ENCODE peak calls at places on chromosomes 16 and 17, in six cellular contexts. L is A549, W is SK-N-SH, R is K562, E is H1, X is HCT116. M is an unnamed sample.

GRCh38 chr17:48539177-48539576 is 5.7 kb downstream of the HOXB2 start:
- DNase-seq in L (no peak), W (no peak), R (no peak), E (no peak), X (no peak), M (no peak)

GRCh38 chr17:2172447-2172938 is 117.6 kb downstream of the HIC1 start:
- DNase-seq in L (no peak), W (no peak), R (no peak), E (no peak), X (no peak), M (no peak)

GRCh38 chr17:77352441-77352840 is 211.7 kb downstream of the SEC14L1 start:
- DNase-seq in L (no peak), W (no peak), R (no peak), E (no peak), X (no peak), M (no peak)

GRCh38 chr17:6361733-6362132 is 73.2 kb downstream of the AIPL1 start:
- DNase-seq in L (peak; percentile 35), W (peak; percentile 42), R (peak; percentile 38), E (no peak), X (peak; percentile 24), M (no peak)

GRCh38 chr16:17275076-17275732 is 195.6 kb downstream of the XYLT1 start:
- DNase-seq in L (peak; percentile 9), W (no peak), R (no peak), E (no peak), X (peak; percentile 68), M (no peak)

GRCh38 chr16:4601317-4602186 is 13.1 kb downstream of the UBALD1 start:
- DNase-seq in L (no peak), W (peak; percentile 36), R (no peak), E (no peak), X (no peak), M (no peak)

GRCh38 chr16:57889522-57889921 is 81.4 kb downstream of the CNGB1 start:
- DNase-seq in L (no peak), W (no peak), R (no peak), E (no peak), X (no peak), M (no peak)

GRCh38 chr17:42698736-42699414 is 16.5 kb downstream of the CNTNAP1 start:
- DNase-seq in L (no peak), W (peak; percentile 32), R (peak; percentile 99), E (no peak), X (no peak), M (peak; percentile 18)

GRCh38 chr16:19883296-19883951 is 1.2 kb downstream of the GPRC5B start:
- DNase-seq in L (no peak), W (peak; percentile 60), R (peak; percentile 38), E (no peak), X (no peak), M (peak; percentile 22)

GRCh38 chr16:88462396-88462795 is 9.3 kb downstream of the ZFPM1 start:
- DNase-seq in L (no peak), W (no peak), R (no peak), E (no peak), X (no peak), M (no peak)

GRCh38 chr17:13031718-13032350 is 14.0 kb upstream of the ELAC2 start:
- DNase-seq in L (peak; percentile 52), W (peak; percentile 48), R (peak; percentile 62), E (no peak), X (peak; percentile 45), M (peak; percentile 69)

GRCh38 chr16:2856061-2856670 is 1.8 kb downstream of the PRSS22 start:
- DNase-seq in L (no peak), W (peak; percentile 81), R (peak; percentile 80), E (no peak), X (no peak), M (no peak)

GRCh38 chr16:2371421-2371820 is 30.9 kb upstream of the ABCA3 start:
- DNase-seq in L (no peak), W (no peak), R (no peak), E (no peak), X (no peak), M (no peak)

GRCh38 chr17:74271902-74272563 is 2.0 kb upstream of the DNAI2 start:
- DNase-seq in L (no peak), W (no peak), R (no peak), E (no peak), X (no peak), M (no peak)

GRCh38 chr17:77965354-77965753 is 6.9 kb downstream of the TNRC6C start:
- DNase-seq in L (no peak), W (no peak), R (no peak), E (no peak), X (no peak), M (no peak)

GRCh38 chr16:66159987-66160386 is 206.5 kb upstream of the CDH5 start:
- DNase-seq in L (no peak), W (no peak), R (no peak), E (no peak), X (no peak), M (no peak)

GRCh38 chr16:56477096-56477878 is 25.9 kb downstream of the OGFOD1 start:
- DNase-seq in L (peak; percentile 10), W (no peak), R (peak; percentile 21), E (no peak), X (peak; percentile 46), M (peak; percentile 79)

GRCh38 chr16:75017670-75018525 is 19.1 kb downstream of the ZNRF1 start:
- DNase-seq in L (no peak), W (no peak), R (no peak), E (no peak), X (no peak), M (no peak)

GRCh38 chr17:30332057-30332542 is 1.8 kb downstream of the TMIGD1 start:
- DNase-seq in L (no peak), W (no peak), R (no peak), E (no peak), X (no peak), M (peak; percentile 69)

GRCh38 chr16:28935924-28936783 is 4.4 kb downstream of the CD19 start:
- DNase-seq in L (peak; percentile 68), W (peak; percentile 89), R (peak; percentile 99), E (peak; percentile 78), X (peak; percentile 69), M (peak; percentile 84)
- H3K4me3 ChIP-seq in L (no peak overlapping the region), W (no peak overlapping the region), R (peak overlapping the region; percentile 48), E (peak overlapping the region; percentile 19), X (no peak overlapping the region), M (peak overlapping the region; percentile 52)

GRCh38 chr16:72481419-72481818 is 309.5 kb upstream of the PMFBP1 start:
- DNase-seq in L (no peak), W (no peak), R (no peak), E (no peak), X (no peak), M (no peak)

GRCh38 chr16:72487283-72487682 is 315.3 kb upstream of the PMFBP1 start:
- DNase-seq in L (no peak), W (no peak), R (no peak), E (no peak), X (no peak), M (no peak)

GRCh38 chr16:72480926-72481325 is 309.0 kb upstream of the PMFBP1 start:
- DNase-seq in L (no peak), W (no peak), R (no peak), E (no peak), X (no peak), M (no peak)

GRCh38 chr16:72482695-72483094 is 310.7 kb upstream of the PMFBP1 start:
- DNase-seq in L (no peak), W (no peak), R (no peak), E (no peak), X (no peak), M (no peak)
- TF ChIP-seq MAX in L (no peak), W (no peak), R (no peak), E (no peak), X (no peak), M (no peak)

GRCh38 chr16:165539-166374 is at the start of gene HBM:
- DNase-seq in L (no peak), W (peak; percentile 59), R (no peak), E (no peak), X (no peak), M (no peak)
- H3K4me3 ChIP-seq in L (peak within 1 kb of the TSS; percentile 47), W (no peak within 1 kb of the TSS), R (peak within 1 kb of the TSS; percentile 35), E (peak within 1 kb of the TSS; percentile 16), X (no peak within 1 kb of the TSS), M (no peak within 1 kb of the TSS)

DNA sequence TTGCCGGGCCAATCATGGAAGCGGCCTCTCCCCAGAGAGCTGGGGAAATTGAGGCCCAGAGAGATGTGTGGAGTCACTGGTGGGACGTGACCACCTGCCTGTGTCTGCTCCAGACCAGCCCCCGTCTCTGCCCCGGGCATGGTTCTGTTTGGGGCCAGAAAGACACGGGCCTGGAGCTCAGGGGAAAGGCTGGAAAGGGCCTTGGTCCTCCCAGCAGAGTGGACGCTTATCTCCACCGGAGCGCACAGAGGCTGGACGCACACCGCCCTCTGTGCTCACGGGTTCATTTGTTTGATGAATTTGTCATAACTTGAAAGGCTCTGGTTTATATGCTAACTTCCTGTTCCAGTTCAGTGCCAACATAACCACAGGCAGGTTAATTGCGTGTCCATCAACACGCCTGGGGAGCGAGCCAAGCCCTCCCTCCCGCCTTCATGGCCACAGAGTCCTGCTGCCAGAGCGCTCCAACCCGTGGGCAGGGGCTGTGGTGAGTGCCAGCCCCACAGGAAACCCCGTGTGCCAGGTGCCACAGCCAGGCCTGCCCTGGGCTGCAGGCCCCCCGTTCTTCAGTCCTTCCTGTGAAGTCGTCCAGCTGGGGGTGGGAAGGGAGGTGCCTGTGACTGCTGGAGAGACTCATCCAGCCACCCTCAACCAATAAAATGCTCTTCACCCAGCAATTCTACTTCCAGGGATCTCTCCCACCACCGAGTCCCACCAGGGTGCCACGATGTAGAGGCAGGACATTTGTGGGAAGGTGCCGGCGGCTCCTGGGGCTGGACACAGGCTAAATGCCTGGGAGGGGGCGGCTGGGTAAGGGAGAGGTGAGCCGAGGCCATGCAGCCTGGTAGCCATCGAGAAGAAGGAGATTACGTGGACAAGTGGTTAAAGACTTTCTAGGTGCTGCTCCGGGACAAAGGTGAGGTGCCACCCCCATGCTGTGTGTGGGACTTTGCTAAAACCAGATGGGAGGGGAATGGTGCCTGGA is 29.4 kb upstream of the BAHCC1 start:
- DNase-seq in L (no peak), W (peak; percentile 63), R (peak; percentile 60), E (no peak), X (peak; percentile 89), M (peak; percentile 73)
- TF ChIP-seq MAX in L (no peak), W (no peak), R (no peak), E (no peak), X (peak; percentile 87), M (peak; percentile 41)

M was measured in NB4.